ENCODE peak calls at places on chromosome 1, in seven cellular contexts. P, L, X, O, H, M and E are unnamed samples.

GRCh38 chr1:115718011-115718754 is 50.3 kb downstream of the CASQ2 start:
- DNase-seq in M (no peak), L (no peak), X (no peak), P (no peak), O (no peak), H (no peak), E (no peak)

GRCh38 chr1:203663294-203663693 is 36.7 kb downstream of the ATP2B4 start:
- DNase-seq in P (no peak), M (no peak), O (no peak), X (peak; percentile 100), H (no peak), L (no peak), E (no peak)

GRCh38 chr1:2928733-2929325 is 92.4 kb upstream of the ACTRT2 start:
- DNase-seq in X (no peak), O (no peak), P (no peak), M (no peak), H (no peak), L (no peak), E (no peak)

GRCh38 chr1:26237230-26237966 is 3.4 kb downstream of the CEP85 start:
- DNase-seq in M (no peak), X (no peak), L (no peak), P (no peak), H (no peak), O (no peak), E (peak; percentile 46)

GRCh38 chr1:58783090-58783992 is 506 bp downstream of the JUN start:
- DNase-seq in O (peak; percentile 74), H (peak; percentile 64), X (peak; percentile 11), L (peak; percentile 39), P (no peak), M (no peak), E (no peak)

GRCh38 chr1:57157818-57158606 is 192.2 kb upstream of the C8B start:
- DNase-seq in H (no peak), M (no peak), L (no peak), P (no peak), O (no peak), X (no peak), E (no peak)

GRCh38 chr1:202365092-202365815 is 16.8 kb downstream of the PPP1R12B start:
- DNase-seq in M (no peak), H (peak; percentile 33), L (no peak), O (no peak), X (no peak), P (no peak), E (no peak)

GRCh38 chr1:112358061-112358770 is 37.8 kb upstream of the CTTNBP2NL start:
- DNase-seq in H (peak; percentile 28), P (no peak), X (no peak), O (no peak), L (no peak), M (no peak), E (no peak)

GRCh38 chr1:54904476-54905048 is 17.6 kb upstream of the DHCR24 start:
- DNase-seq in M (no peak), H (no peak), P (no peak), L (no peak), O (no peak), X (peak; percentile 94), E (no peak)

GRCh38 chr1:15212216-15212988 is 34.6 kb upstream of the FHAD1 start:
- DNase-seq in P (no peak), M (no peak), X (no peak), H (no peak), O (no peak), L (no peak), E (no peak)

GRCh38 chr1:114758251-114758832 is 558 bp upstream of the CSDE1 start:
- DNase-seq in X (no peak), L (no peak), P (no peak), H (no peak), O (no peak), M (no peak), E (no peak)

GRCh38 chr1:1111516-1112236 is 4.2 kb downstream of the C1orf159 start:
- DNase-seq in L (no peak), P (no peak), X (no peak), O (no peak), M (no peak), H (no peak), E (no peak)

GRCh38 chr1:94501925-94502324 is 39.6 kb downstream of the F3 start:
- DNase-seq in M (no peak), X (no peak), L (no peak), P (no peak), H (no peak), O (no peak), E (no peak)

GRCh38 chr1:3560981-3561380 is 50.3 kb downstream of the MEGF6 start:
- DNase-seq in P (no peak), H (no peak), L (no peak), O (no peak), X (no peak), M (no peak), E (no peak)

GRCh38 chr1:84145051-84145450 is 980 bp downstream of the PRKACB start:
- DNase-seq in P (no peak), H (no peak), M (no peak), L (no peak), O (no peak), X (no peak), E (no peak)

GRCh38 chr1:89780721-89781120 is 40.1 kb upstream of the LRRC8D start:
- DNase-seq in X (peak; percentile 61), H (no peak), L (peak; percentile 10), P (no peak), M (no peak), O (no peak), E (peak; percentile 59)

GRCh38 chr1:39943471-39944290 is 11.3 kb upstream of the MFSD2A start:
- DNase-seq in M (no peak), X (no peak), P (no peak), O (no peak), H (no peak), L (no peak), E (no peak)

GRCh38 chr1:107681001-107681479 is 283.9 kb downstream of the VAV3 start:
- DNase-seq in H (no peak), P (no peak), L (no peak), X (no peak), O (no peak), M (no peak), E (no peak)

GRCh38 chr1:16356867-16357266 is 4.6 kb upstream of the FBXO42 start:
- DNase-seq in X (no peak), P (no peak), O (no peak), L (no peak), H (no peak), M (no peak), E (no peak)

GRCh38 chr1:168391759-168392681 is 111.3 kb downstream of the TBX19 start:
- DNase-seq in X (no peak), O (no peak), L (peak; percentile 62), H (no peak), P (no peak), M (peak; percentile 42), E (no peak)

GRCh38 chr1:64933296-64934070 is 32.9 kb downstream of the JAK1 start:
- DNase-seq in P (no peak), O (no peak), H (peak; percentile 63), X (peak; percentile 86), M (no peak), L (no peak), E (peak; percentile 64)

GRCh38 chr1:215652371-215652770 is 85.3 kb downstream of the KCTD3 start:
- DNase-seq in H (no peak), X (no peak), L (no peak), M (no peak), O (no peak), P (no peak), E (no peak)

GRCh38 chr1:25431495-25432363 is 1.0 kb downstream of the MACO1 start:
- DNase-seq in M (no peak), L (no peak), P (no peak), X (no peak), H (no peak), O (no peak), E (no peak)

GRCh38 chr1:200732438-200732837 is 6.3 kb upstream of the CAMSAP2 start:
- DNase-seq in M (peak; percentile 72), P (no peak), L (no peak), H (no peak), O (no peak), X (no peak), E (no peak)

GRCh38 chr1:153770812-153771211 is 4.4 kb upstream of the SLC27A3 start:
- DNase-seq in M (no peak), O (no peak), L (no peak), P (no peak), H (no peak), X (no peak), E (no peak)

GRCh38 chr1:198373376-198373775 is 167.1 kb downstream of the ATP6V1G3 start:
- DNase-seq in L (no peak), P (no peak), H (no peak), X (no peak), O (no peak), M (no peak), E (peak; percentile 16)

GRCh38 chr1:51734899-51735745 is 118.2 kb downstream of the OSBPL9 start:
- DNase-seq in M (no peak), O (no peak), L (no peak), P (no peak), H (peak; percentile 30), X (no peak), E (no peak)